ENCODE peak calls at places on chromosomes 5 and 9, in ten cellular contexts. I is body of pancreas, K is K562, H is adrenal gland, C is A549, Y is stomach, F is transverse colon, X is heart left ventricle, P is spleen, Q is H54. A is an unnamed sample.

GRCh38 chr5:98227489-98227888 is 546.0 kb upstream of the RGMB start:
- DNase-seq in I (no peak), K (no peak), H (no peak), C (no peak), Y (no peak), F (no peak), X (no peak), P (no peak), Q (no peak), A (no peak)

GRCh38 chr5:55415071-55415470 is 107.3 kb downstream of the MTREX start:
- DNase-seq in I (no peak), K (no peak), H (no peak), C (no peak), Y (no peak), F (no peak), X (no peak), P (no peak), Q (no peak), A (no peak)

GRCh38 chr5:150302301-150303069 is at the start of gene ARSI:
- DNase-seq in I (peak), K (no peak), H (no peak), C (peak), Y (no peak), F (peak), X (peak), P (peak), Q (peak), A (no peak)

GRCh38 chr5:154520861-154521453 is 42.9 kb upstream of the HAND1 start:
- DNase-seq in I (peak), K (peak), H (peak), C (peak), Y (no peak), F (peak), X (no peak), P (no peak), Q (no peak), A (peak)

GRCh38 chr9:133075925-133076324 is 14.1 kb downstream of the CEL start:
- DNase-seq in I (no peak), K (no peak), H (no peak), C (no peak), Y (no peak), F (no peak), X (no peak), P (no peak), Q (peak), A (no peak)

GRCh38 chr9:82776508-82776907 is 286.4 kb downstream of the RASEF start:
- DNase-seq in I (no peak), K (no peak), H (no peak), C (no peak), Y (no peak), F (no peak), X (no peak), P (no peak), Q (no peak), A (no peak)

GRCh38 chr5:36305571-36306326 is 4.0 kb upstream of the RANBP3L start:
- DNase-seq in I (peak), K (peak), H (peak), C (no peak), Y (peak), F (peak), X (peak), P (no peak), Q (peak), A (peak)

GRCh38 chr5:6552612-6553011 is 80.2 kb downstream of the NSUN2 start:
- DNase-seq in I (no peak), K (no peak), H (no peak), C (no peak), Y (no peak), F (no peak), X (no peak), P (no peak), Q (no peak), A (no peak)

GRCh38 chr5:54861212-54861894 is 124.0 kb downstream of the ESM1 start:
- DNase-seq in I (no peak), K (no peak), H (no peak), C (no peak), Y (no peak), F (no peak), X (no peak), P (no peak), Q (no peak), A (no peak)

GRCh38 chr5:98679963-98680362 is 93.5 kb upstream of the RGMB start:
- DNase-seq in I (no peak), K (no peak), H (no peak), C (no peak), Y (no peak), F (no peak), X (no peak), P (no peak), Q (no peak), A (no peak)

DNA sequence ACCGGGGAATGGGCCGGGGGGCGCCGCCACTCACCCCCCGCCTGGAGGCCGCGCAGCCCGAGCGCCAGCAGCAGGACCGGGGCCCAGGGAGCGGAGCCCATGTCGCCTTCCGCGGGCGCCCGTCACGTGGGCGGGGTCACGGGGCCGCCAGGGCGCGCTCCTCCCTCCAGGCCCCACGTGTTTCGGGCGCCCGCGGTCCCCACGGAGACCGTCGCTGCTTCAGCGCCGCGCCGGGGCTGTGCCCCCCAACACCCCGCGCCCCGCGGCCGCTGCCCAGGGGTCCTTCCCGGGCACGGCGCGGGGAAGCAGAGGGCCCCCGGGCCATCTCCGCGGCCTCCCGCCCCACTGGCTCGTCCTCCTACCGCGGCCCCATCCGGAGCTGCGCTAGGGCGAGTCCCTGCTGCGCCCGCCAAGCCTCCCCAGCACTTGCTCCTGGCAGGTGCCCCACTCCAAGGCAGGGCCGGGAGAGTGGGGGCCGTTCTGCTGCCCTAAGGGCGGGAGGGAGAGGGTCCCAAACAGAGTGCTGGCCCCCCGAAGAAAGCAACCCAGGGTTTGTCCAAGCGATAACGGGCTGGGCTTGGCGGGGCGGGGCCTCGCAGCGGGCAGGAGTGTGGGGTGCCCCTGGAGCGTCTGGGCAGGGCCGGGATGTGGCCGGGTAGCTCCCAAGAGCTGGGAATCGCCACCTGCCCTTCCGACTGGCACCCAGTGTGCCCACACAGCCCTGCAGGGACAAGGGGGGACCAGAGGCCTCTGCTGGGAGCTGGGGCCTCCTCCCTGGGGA is at the start of gene DPP7:
- DNase-seq in I (peak), K (peak), H (peak), C (peak), Y (peak), F (peak), X (peak), P (peak), Q (peak), A (peak)
- TF ChIP-seq POLR2A in I (peak), K (peak), H (no peak), C (peak), Y (no peak), F (no peak), X (peak), P (no peak), Q (peak), A (peak)

DNA sequence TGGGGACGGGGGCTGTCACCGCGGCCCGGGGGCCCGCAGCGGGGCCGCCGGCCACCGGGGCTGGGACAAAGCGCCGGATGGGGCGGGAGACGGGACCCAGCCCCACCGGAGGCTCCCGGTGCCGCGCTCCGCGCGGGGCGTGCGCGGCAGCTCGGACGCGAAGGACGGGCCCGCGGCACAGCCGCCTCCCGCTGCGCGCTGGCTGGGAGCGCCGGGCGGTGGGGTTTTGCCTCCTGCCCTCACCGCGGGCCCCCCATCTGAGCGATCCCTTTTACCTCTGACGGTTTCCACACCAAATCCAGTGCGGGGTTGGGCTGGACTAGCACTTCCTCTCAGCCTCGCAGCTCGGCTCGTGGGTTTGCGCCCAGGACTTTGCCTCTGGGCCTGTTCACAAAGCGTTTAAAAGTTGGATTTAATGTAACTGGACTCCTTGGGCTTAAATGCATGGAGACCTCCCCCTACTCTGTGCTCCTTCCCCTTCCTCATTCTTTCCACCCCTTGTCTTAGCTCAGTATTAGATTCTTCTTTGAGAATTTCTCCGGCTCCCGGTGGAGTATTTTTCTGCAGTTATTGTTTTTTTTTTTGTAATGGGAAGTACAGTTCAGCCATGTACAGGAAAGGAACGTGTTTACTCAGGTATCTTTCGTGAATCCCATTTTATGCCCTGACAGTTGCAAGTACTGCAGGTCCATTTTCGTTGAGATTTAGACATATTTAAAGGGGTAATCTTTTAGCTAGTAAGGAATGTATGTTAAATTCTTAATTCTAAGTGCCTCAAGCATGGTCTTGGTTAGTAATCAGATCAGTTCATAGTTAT is 691 bp downstream of the FCHO2 start:
- DNase-seq in I (peak), K (peak), H (peak), C (peak), Y (peak), F (peak), X (peak), P (peak), Q (peak), A (peak)
- TF ChIP-seq POLR2A in I (no peak), K (no peak), H (no peak), C (peak), Y (no peak), F (peak), X (no peak), P (no peak), Q (no peak), A (no peak)

GRCh38 chr9:128684325-128685021 is 4.5 kb upstream of the SET start:
- DNase-seq in I (peak), K (peak), H (peak), C (peak), Y (peak), F (peak), X (peak), P (peak), Q (peak), A (peak)
- TF ChIP-seq POLR2A in I (peak), K (no peak), H (no peak), C (peak), Y (peak), F (peak), X (peak), P (peak), Q (peak), A (no peak)

GRCh38 chr5:133721365-133721764 is 109.0 kb upstream of the FSTL4 start:
- DNase-seq in I (no peak), K (no peak), H (no peak), C (no peak), Y (no peak), F (no peak), X (no peak), P (no peak), Q (no peak), A (no peak)
- TF ChIP-seq POLR2A in I (no peak), K (no peak), H (no peak), C (no peak), Y (no peak), F (no peak), X (no peak), P (no peak), Q (no peak), A (no peak)